ENCODE peak calls at places on chromosomes 3 and 15, in four cellular contexts. V is PC-3, R is endothelial cell, G is testis. U is an unnamed sample.

GRCh38 chr3:110881069-110881468 is 190.5 kb upstream of the NECTIN3 start:
- DNase-seq in V (peak), R (no peak), G (peak), U (no peak)

GRCh38 chr15:80110920-80111319 is 41.9 kb upstream of the FAH start:
- DNase-seq in V (no peak), R (no peak), G (no peak), U (no peak)

GRCh38 chr3:148955544-148956346 is 35.6 kb upstream of the GYG1 start:
- DNase-seq in V (peak), R (peak), G (peak), U (peak)

GRCh38 chr15:74525946-74526345 is 15.1 kb upstream of the ARID3B start:
- DNase-seq in V (peak), R (no peak), G (no peak), U (no peak)

GRCh38 chr15:41790756-41791546 is 16.7 kb downstream of the MAPKBP1 start:
- DNase-seq in V (peak), R (peak), G (no peak), U (no peak)

GRCh38 chr3:139758654-139759291 is 81.0 kb upstream of the NMNAT3 start:
- DNase-seq in V (no peak), R (no peak), G (no peak), U (no peak)

GRCh38 chr3:101151286-101151901 is 158.2 kb upstream of the ABI3BP start:
- DNase-seq in V (no peak), R (no peak), G (no peak), U (no peak)

GRCh38 chr3:150168694-150169093 is 198.0 kb upstream of the PFN2 start:
- DNase-seq in V (no peak), R (no peak), G (peak), U (no peak)

GRCh38 chr3:18389108-18389733 is 35.9 kb downstream of the SATB1 start:
- DNase-seq in V (peak), R (peak), G (no peak), U (peak)

GRCh38 chr3:127825764-127826163 is 3.4 kb upstream of the MGLL start:
- DNase-seq in V (no peak), R (no peak), G (no peak), U (no peak)

DNA sequence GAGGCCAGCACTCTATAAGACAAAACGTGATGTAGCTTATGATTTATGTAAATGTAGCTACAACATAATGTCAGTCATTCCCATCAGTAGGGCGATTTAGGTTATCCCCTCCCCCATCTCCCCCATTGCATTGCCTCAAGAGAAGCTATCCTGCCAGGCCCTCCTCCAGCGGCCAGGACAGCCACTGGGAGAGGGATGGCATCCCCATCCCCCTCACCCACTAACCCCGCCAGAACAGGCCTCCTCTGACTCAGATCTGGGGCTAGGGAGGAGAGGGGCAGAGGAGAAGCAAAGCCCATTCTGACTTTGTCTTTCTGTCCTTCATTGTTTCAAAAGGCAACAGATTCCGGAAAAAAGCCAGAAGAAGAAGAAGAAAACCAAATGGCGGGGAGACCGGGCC is 32.6 kb upstream of the ESYT3 start:
- DNase-seq in V (no peak), R (no peak), G (no peak), U (no peak)
- TF ChIP-seq CTCF in V (no peak), R (no peak), G (no peak), U (no peak)

DNA sequence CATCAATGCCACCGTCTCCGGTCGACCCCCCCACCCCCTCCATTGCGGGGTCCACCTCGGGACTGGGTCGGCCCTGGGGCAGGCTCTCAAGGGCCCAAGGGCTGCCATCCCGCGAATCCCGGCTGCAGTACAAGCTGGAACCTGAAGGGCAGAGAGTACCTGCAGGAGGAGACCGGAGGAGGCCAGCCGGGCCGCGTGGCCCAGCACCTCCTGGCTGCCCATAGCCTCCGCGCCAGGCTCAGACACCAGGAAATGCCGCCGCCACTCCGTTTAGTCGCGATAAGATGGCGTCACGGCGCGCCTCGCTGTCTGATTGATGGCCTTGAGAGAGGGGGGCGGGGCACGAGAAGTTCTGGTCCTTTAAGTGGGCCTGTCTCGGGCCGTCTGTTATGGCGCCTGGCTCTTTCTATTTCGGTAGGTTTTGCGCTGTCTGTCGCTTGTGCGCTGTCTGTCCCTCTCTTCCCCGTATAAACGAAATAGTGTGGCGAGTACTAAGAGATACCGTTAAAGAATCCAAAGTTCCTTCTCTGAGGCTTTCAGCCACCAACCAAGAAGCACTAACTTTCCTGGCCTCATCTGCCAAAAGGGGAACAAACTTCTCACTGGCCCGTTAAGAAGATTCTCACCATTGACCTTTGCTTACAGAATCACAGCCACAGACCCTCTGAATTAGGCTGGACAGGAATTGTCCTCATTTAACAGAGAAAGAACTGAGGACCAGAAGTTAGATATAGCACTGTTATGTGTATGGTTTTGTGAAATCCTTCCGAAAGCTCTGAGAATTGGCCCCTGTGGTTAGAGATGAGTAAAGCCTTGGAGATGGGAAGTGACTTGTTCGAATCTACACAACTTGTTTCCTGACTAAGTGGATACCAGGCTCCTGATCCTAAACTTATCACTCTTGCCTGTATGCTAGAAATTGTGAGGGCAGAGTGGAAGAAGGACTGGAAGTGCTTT is at the start of gene RFT1:
- DNase-seq in V (peak), R (peak), G (peak), U (peak)
- TF ChIP-seq CTCF in V (no peak), R (no peak), G (peak), U (no peak)

GRCh38 chr3:195849322-195850074 is 37.8 kb upstream of the MUC4 start:
- DNase-seq in V (peak), R (no peak), G (peak), U (no peak)
- TF ChIP-seq CTCF in V (peak), R (no peak), G (peak), U (peak)

GRCh38 chr3:41450416-41451231 is 251.3 kb downstream of the CTNNB1 start:
- DNase-seq in V (peak), R (peak), G (no peak), U (no peak)
- TF ChIP-seq CTCF in V (peak), R (no peak), G (no peak), U (no peak)

U was measured in GM10248.